ENCODE peak calls at places on chromosomes 11 and 22, in nine cellular contexts. One of them, this sample, is unnamed.

GRCh38 chr11:87215236-87215635 is 177.5 kb downstream of the TMEM135 start:
- DNase-seq in fibroblast of lung: no peak
- DNase-seq in coronary artery: no peak
- DNase-seq in GM06990: no peak
- DNase-seq in upper lobe of right lung: no peak
- DNase-seq in RWPE2: no peak
- DNase-seq in transverse colon: no peak
- DNase-seq in brain microvascular endothelial cell: peak; percentile 14
- DNase-seq in CD4-positive, alpha-beta T cell: no peak
- DNase-seq in this sample: no peak

GRCh38 chr11:113137735-113138529 is 176.5 kb upstream of the TTC12 start:
- DNase-seq in CD4-positive, alpha-beta T cell: no peak
- DNase-seq in GM06990: no peak
- DNase-seq in transverse colon: no peak
- DNase-seq in upper lobe of right lung: no peak
- DNase-seq in brain microvascular endothelial cell: no peak
- DNase-seq in coronary artery: no peak
- DNase-seq in RWPE2: no peak
- DNase-seq in fibroblast of lung: no peak
- DNase-seq in this sample: no peak

GRCh38 chr11:123233978-123234340 is 38.9 kb upstream of the CLMP start:
- DNase-seq in RWPE2: no peak
- DNase-seq in GM06990: no peak
- DNase-seq in brain microvascular endothelial cell: no peak
- DNase-seq in CD4-positive, alpha-beta T cell: no peak
- DNase-seq in upper lobe of right lung: no peak
- DNase-seq in coronary artery: no peak
- DNase-seq in fibroblast of lung: no peak
- DNase-seq in transverse colon: no peak
- DNase-seq in this sample: no peak

GRCh38 chr22:48432721-48433518 is 1394.8 kb downstream of the BRD1 start:
- DNase-seq in CD4-positive, alpha-beta T cell: no peak
- DNase-seq in upper lobe of right lung: peak; percentile 38
- DNase-seq in transverse colon: no peak
- DNase-seq in coronary artery: no peak
- DNase-seq in fibroblast of lung: no peak
- DNase-seq in GM06990: no peak
- DNase-seq in brain microvascular endothelial cell: no peak
- DNase-seq in RWPE2: no peak
- DNase-seq in this sample: no peak

GRCh38 chr11:35873721-35874120 is 70.1 kb upstream of the LDLRAD3 start:
- DNase-seq in transverse colon: no peak
- DNase-seq in coronary artery: peak; percentile 49
- DNase-seq in fibroblast of lung: no peak
- DNase-seq in GM06990: no peak
- DNase-seq in brain microvascular endothelial cell: no peak
- DNase-seq in upper lobe of right lung: no peak
- DNase-seq in RWPE2: no peak
- DNase-seq in CD4-positive, alpha-beta T cell: no peak
- DNase-seq in this sample: no peak

GRCh38 chr11:69080361-69080973 is 31.7 kb downstream of the TPCN2 start:
- DNase-seq in RWPE2: no peak
- DNase-seq in CD4-positive, alpha-beta T cell: no peak
- DNase-seq in upper lobe of right lung: no peak
- DNase-seq in brain microvascular endothelial cell: peak; percentile 29
- DNase-seq in GM06990: no peak
- DNase-seq in fibroblast of lung: peak; percentile 43
- DNase-seq in coronary artery: no peak
- DNase-seq in transverse colon: no peak
- DNase-seq in this sample: no peak

GRCh38 chr11:33891714-33892327 is at the start of gene LMO2:
- DNase-seq in CD4-positive, alpha-beta T cell: no peak
- DNase-seq in RWPE2: no peak
- DNase-seq in upper lobe of right lung: no peak
- DNase-seq in fibroblast of lung: no peak
- DNase-seq in brain microvascular endothelial cell: no peak
- DNase-seq in GM06990: peak; percentile 75
- DNase-seq in transverse colon: no peak
- DNase-seq in coronary artery: no peak
- DNase-seq in this sample: no peak

GRCh38 chr11:57597461-57597892 is at the start of gene SERPING1:
- DNase-seq in CD4-positive, alpha-beta T cell: no peak
- DNase-seq in coronary artery: peak; percentile 86
- DNase-seq in transverse colon: peak; percentile 48
- DNase-seq in upper lobe of right lung: peak; percentile 77
- DNase-seq in GM06990: no peak
- DNase-seq in RWPE2: no peak
- DNase-seq in fibroblast of lung: peak; percentile 48
- DNase-seq in brain microvascular endothelial cell: no peak
- DNase-seq in this sample: peak; percentile 14

GRCh38 chr22:22884010-22884887 is 3.4 kb upstream of the IGLL5 start:
- DNase-seq in fibroblast of lung: peak; percentile 64
- DNase-seq in brain microvascular endothelial cell: peak; percentile 48
- DNase-seq in GM06990: no peak
- DNase-seq in upper lobe of right lung: no peak
- DNase-seq in RWPE2: no peak
- DNase-seq in coronary artery: peak; percentile 63
- DNase-seq in CD4-positive, alpha-beta T cell: peak; percentile 59
- DNase-seq in transverse colon: peak; percentile 75
- DNase-seq in this sample: peak; percentile 61

GRCh38 chr22:36201630-36202312 is at the start of gene APOL4:
- DNase-seq in GM06990: no peak
- DNase-seq in coronary artery: no peak
- DNase-seq in CD4-positive, alpha-beta T cell: no peak
- DNase-seq in upper lobe of right lung: peak; percentile 81
- DNase-seq in transverse colon: peak; percentile 66
- DNase-seq in RWPE2: no peak
- DNase-seq in brain microvascular endothelial cell: no peak
- DNase-seq in fibroblast of lung: peak; percentile 52
- DNase-seq in this sample: no peak

GRCh38 chr11:101582242-101583052 is 1.4 kb downstream of the TRPC6 start:
- DNase-seq in coronary artery: no peak
- DNase-seq in RWPE2: no peak
- DNase-seq in brain microvascular endothelial cell: peak; percentile 9
- DNase-seq in GM06990: no peak
- DNase-seq in upper lobe of right lung: no peak
- DNase-seq in transverse colon: no peak
- DNase-seq in CD4-positive, alpha-beta T cell: no peak
- DNase-seq in fibroblast of lung: peak; percentile 15
- DNase-seq in this sample: no peak

GRCh38 chr11:56845121-56845732 is 96.7 kb upstream of the OR9G4 start:
- DNase-seq in coronary artery: no peak
- DNase-seq in CD4-positive, alpha-beta T cell: no peak
- DNase-seq in RWPE2: no peak
- DNase-seq in brain microvascular endothelial cell: no peak
- DNase-seq in fibroblast of lung: no peak
- DNase-seq in GM06990: no peak
- DNase-seq in transverse colon: no peak
- DNase-seq in upper lobe of right lung: no peak
- DNase-seq in this sample: no peak

GRCh38 chr11:48096588-48097525 is 116.5 kb downstream of the PTPRJ start:
- DNase-seq in upper lobe of right lung: no peak
- DNase-seq in CD4-positive, alpha-beta T cell: no peak
- DNase-seq in coronary artery: no peak
- DNase-seq in transverse colon: no peak
- DNase-seq in GM06990: no peak
- DNase-seq in brain microvascular endothelial cell: no peak
- DNase-seq in RWPE2: no peak
- DNase-seq in fibroblast of lung: no peak
- DNase-seq in this sample: no peak
- TF ChIP-seq CTCF in upper lobe of right lung: no peak
- TF ChIP-seq CTCF in CD4-positive, alpha-beta T cell: no peak
- TF ChIP-seq CTCF in coronary artery: no peak
- TF ChIP-seq CTCF in transverse colon: no peak
- TF ChIP-seq CTCF in GM06990: no peak
- TF ChIP-seq CTCF in brain microvascular endothelial cell: peak; percentile 18
- TF ChIP-seq CTCF in RWPE2: no peak
- TF ChIP-seq CTCF in fibroblast of lung: no peak
- TF ChIP-seq CTCF in this sample: no peak

GRCh38 chr11:63749624-63750023 is 19.0 kb downstream of the ZFTA start:
- DNase-seq in transverse colon: no peak
- DNase-seq in GM06990: no peak
- DNase-seq in fibroblast of lung: no peak
- DNase-seq in CD4-positive, alpha-beta T cell: no peak
- DNase-seq in RWPE2: no peak
- DNase-seq in upper lobe of right lung: no peak
- DNase-seq in brain microvascular endothelial cell: no peak
- DNase-seq in coronary artery: no peak
- DNase-seq in this sample: no peak

GRCh38 chr11:63747006-63747405 is 21.6 kb downstream of the ZFTA start:
- DNase-seq in GM06990: no peak
- DNase-seq in upper lobe of right lung: no peak
- DNase-seq in transverse colon: no peak
- DNase-seq in RWPE2: no peak
- DNase-seq in CD4-positive, alpha-beta T cell: no peak
- DNase-seq in coronary artery: no peak
- DNase-seq in brain microvascular endothelial cell: no peak
- DNase-seq in fibroblast of lung: peak; percentile 73
- DNase-seq in this sample: no peak

DNA sequence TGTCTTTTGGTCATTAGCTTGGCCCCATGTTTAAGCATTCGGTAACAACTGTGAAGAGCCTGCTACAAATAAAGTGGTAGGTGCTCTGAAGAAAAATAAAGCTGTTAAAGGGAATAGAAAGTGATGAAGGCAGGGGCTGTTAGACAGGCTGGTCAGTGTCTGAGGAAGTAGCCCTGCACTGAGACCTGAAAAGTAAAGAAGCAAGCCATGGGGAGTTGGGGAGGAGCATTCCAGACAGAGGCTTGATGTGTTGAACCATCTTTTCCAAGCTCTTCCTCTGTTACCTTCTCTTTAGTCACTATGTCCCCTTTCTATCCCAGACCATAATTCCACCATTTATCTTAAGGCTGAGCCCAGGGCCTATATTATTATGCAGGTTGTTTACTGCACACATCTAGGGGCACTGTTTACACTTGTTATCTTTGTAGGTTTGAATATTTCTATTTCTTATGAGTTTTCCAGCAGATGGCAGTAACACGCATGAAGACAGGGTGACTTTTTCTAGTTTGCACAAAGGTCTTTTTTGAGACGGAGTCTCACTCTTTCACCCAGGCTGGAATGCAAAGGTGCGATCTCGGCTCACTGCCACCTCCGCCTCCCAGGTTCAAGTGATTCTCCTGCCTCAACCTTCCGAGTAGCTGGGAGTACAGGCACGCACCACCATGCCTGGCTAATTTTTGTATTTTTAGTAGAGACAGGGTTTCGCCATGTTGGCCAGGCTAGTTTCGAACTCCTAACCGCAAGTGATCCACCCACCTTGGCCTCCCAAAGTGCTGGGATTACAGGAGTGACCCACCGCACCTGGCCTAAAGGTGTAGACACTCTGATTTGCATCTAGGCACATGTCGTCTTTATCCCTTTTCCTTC is 23.0 kb downstream of the ZFTA start:
- DNase-seq in transverse colon: no peak
- DNase-seq in brain microvascular endothelial cell: no peak
- DNase-seq in CD4-positive, alpha-beta T cell: no peak
- DNase-seq in GM06990: no peak
- DNase-seq in RWPE2: no peak
- DNase-seq in coronary artery: no peak
- DNase-seq in upper lobe of right lung: no peak
- DNase-seq in fibroblast of lung: peak; percentile 15
- DNase-seq in this sample: no peak
- TF ChIP-seq CTCF in transverse colon: no peak
- TF ChIP-seq CTCF in brain microvascular endothelial cell: peak; percentile 27
- TF ChIP-seq CTCF in CD4-positive, alpha-beta T cell: no peak
- TF ChIP-seq CTCF in GM06990: peak; percentile 26
- TF ChIP-seq CTCF in RWPE2: peak; percentile 42
- TF ChIP-seq CTCF in coronary artery: no peak
- TF ChIP-seq CTCF in upper lobe of right lung: no peak
- TF ChIP-seq CTCF in fibroblast of lung: peak; percentile 28
- TF ChIP-seq CTCF in this sample: peak; percentile 46

GRCh38 chr11:73137262-73137941 is 4.7 kb downstream of the FCHSD2 start:
- DNase-seq in brain microvascular endothelial cell: no peak
- DNase-seq in upper lobe of right lung: no peak
- DNase-seq in transverse colon: no peak
- DNase-seq in CD4-positive, alpha-beta T cell: no peak
- DNase-seq in coronary artery: no peak
- DNase-seq in GM06990: no peak
- DNase-seq in fibroblast of lung: no peak
- DNase-seq in RWPE2: no peak
- DNase-seq in this sample: no peak
- TF ChIP-seq CTCF in brain microvascular endothelial cell: no peak
- TF ChIP-seq CTCF in upper lobe of right lung: no peak
- TF ChIP-seq CTCF in transverse colon: no peak
- TF ChIP-seq CTCF in CD4-positive, alpha-beta T cell: no peak
- TF ChIP-seq CTCF in coronary artery: no peak
- TF ChIP-seq CTCF in GM06990: peak; percentile 9
- TF ChIP-seq CTCF in fibroblast of lung: no peak
- TF ChIP-seq CTCF in RWPE2: no peak
- TF ChIP-seq CTCF in this sample: peak; percentile 33

DNA sequence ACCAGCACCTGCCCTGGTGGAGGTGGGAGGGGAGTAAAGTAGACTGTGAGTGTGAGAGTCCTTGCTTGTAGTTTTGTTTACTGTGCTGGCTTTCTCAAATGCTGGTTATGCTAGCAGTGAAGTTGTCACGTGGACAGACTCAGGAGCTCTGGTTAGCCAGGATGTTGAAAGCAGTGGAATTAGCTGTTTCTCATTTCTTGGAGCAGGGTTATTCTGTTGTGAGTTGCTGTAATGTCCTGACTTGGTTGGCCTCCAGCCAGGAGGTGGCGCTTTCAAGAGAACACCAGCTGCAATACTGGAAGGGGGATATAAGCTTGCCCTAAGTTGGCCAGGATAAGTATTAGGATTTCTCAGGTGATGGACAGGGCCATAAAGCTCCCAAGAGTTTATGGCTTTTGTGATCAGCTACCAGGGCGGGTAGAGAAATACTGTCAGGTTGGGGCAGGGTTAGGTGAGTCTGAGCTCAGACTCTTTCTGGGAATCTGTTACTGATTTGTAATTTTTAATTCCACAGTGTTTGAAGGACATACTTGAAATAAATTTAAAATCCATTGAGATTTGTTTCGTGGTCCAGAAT is 13.7 kb downstream of the CYP2D6 start:
- DNase-seq in GM06990: no peak
- DNase-seq in coronary artery: no peak
- DNase-seq in transverse colon: peak; percentile 40
- DNase-seq in fibroblast of lung: peak; percentile 31
- DNase-seq in brain microvascular endothelial cell: no peak
- DNase-seq in CD4-positive, alpha-beta T cell: no peak
- DNase-seq in upper lobe of right lung: peak; percentile 79
- DNase-seq in RWPE2: no peak
- DNase-seq in this sample: no peak
- TF ChIP-seq CTCF in GM06990: peak; percentile 12
- TF ChIP-seq CTCF in coronary artery: no peak
- TF ChIP-seq CTCF in transverse colon: no peak
- TF ChIP-seq CTCF in fibroblast of lung: no peak
- TF ChIP-seq CTCF in brain microvascular endothelial cell: peak; percentile 16
- TF ChIP-seq CTCF in CD4-positive, alpha-beta T cell: no peak
- TF ChIP-seq CTCF in upper lobe of right lung: no peak
- TF ChIP-seq CTCF in RWPE2: no peak
- TF ChIP-seq CTCF in this sample: peak; percentile 15

GRCh38 chr11:131070365-131070764 is 154.1 kb upstream of the SNX19 start:
- DNase-seq in brain microvascular endothelial cell: no peak
- DNase-seq in CD4-positive, alpha-beta T cell: no peak
- DNase-seq in fibroblast of lung: no peak
- DNase-seq in RWPE2: no peak
- DNase-seq in GM06990: no peak
- DNase-seq in upper lobe of right lung: no peak
- DNase-seq in transverse colon: no peak
- DNase-seq in coronary artery: no peak
- DNase-seq in this sample: no peak
- TF ChIP-seq CTCF in brain microvascular endothelial cell: peak; percentile 40
- TF ChIP-seq CTCF in CD4-positive, alpha-beta T cell: no peak
- TF ChIP-seq CTCF in fibroblast of lung: peak; percentile 2
- TF ChIP-seq CTCF in RWPE2: no peak
- TF ChIP-seq CTCF in GM06990: no peak
- TF ChIP-seq CTCF in upper lobe of right lung: no peak
- TF ChIP-seq CTCF in transverse colon: no peak
- TF ChIP-seq CTCF in coronary artery: no peak
- TF ChIP-seq CTCF in this sample: no peak

This sample was measured in neural crest cell.